ENCODE peak calls at places on chromosomes 1 and 21, in nine cellular contexts. One of them, this sample, is unnamed.

GRCh38 chr1:1374861-1375662 is at the start of gene AURKAIP1:
- DNase-seq in activated CD4-positive, alpha-beta memory T cell treated with anti-CD3 and anti-CD28 coated beads, Interleukin-2, amount 10 ng/mL, durations not matched to agents 7 days and 5 days: peak; percentile 98
- DNase-seq in HS-5: peak; percentile 98
- DNase-seq in ovary: peak; percentile 99
- DNase-seq in HL-60: peak; percentile 99
- DNase-seq in stimulated activated naive CD8-positive, alpha-beta T cell treated with anti-CD3 and anti-CD28 coated beads, Interleukin-15, amount 100 ng/mL, for 72 hours: peak; percentile 99
- DNase-seq in DMS153: peak; percentile 100
- DNase-seq in stimulated activated CD4-positive, alpha-beta T cell treated with anti-CD3 and anti-CD28 coated beads, Interleukin-15, amount 100 ng/mL, for 48 hours: peak; percentile 97
- DNase-seq in activated CD8-positive, alpha-beta memory T cell treated with anti-CD3 and anti-CD28 coated beads for 1 hour: peak; percentile 85
- DNase-seq in this sample: peak; percentile 97

GRCh38 chr1:185720633-185721272 is 13.4 kb upstream of the HMCN1 start:
- DNase-seq in activated CD8-positive, alpha-beta memory T cell treated with anti-CD3 and anti-CD28 coated beads for 1 hour: no peak
- DNase-seq in HS-5: no peak
- DNase-seq in stimulated activated CD4-positive, alpha-beta T cell treated with anti-CD3 and anti-CD28 coated beads, Interleukin-15, amount 100 ng/mL, for 48 hours: no peak
- DNase-seq in activated CD4-positive, alpha-beta memory T cell treated with anti-CD3 and anti-CD28 coated beads, Interleukin-2, amount 10 ng/mL, durations not matched to agents 7 days and 5 days: no peak
- DNase-seq in DMS153: no peak
- DNase-seq in ovary: no peak
- DNase-seq in stimulated activated naive CD8-positive, alpha-beta T cell treated with anti-CD3 and anti-CD28 coated beads, Interleukin-15, amount 100 ng/mL, for 72 hours: no peak
- DNase-seq in HL-60: no peak
- DNase-seq in this sample: peak; percentile 33

GRCh38 chr1:25526753-25527152 is 16.7 kb upstream of the LDLRAP1 start:
- DNase-seq in HL-60: no peak
- DNase-seq in stimulated activated naive CD8-positive, alpha-beta T cell treated with anti-CD3 and anti-CD28 coated beads, Interleukin-15, amount 100 ng/mL, for 72 hours: no peak
- DNase-seq in DMS153: no peak
- DNase-seq in activated CD4-positive, alpha-beta memory T cell treated with anti-CD3 and anti-CD28 coated beads, Interleukin-2, amount 10 ng/mL, durations not matched to agents 7 days and 5 days: no peak
- DNase-seq in ovary: no peak
- DNase-seq in HS-5: no peak
- DNase-seq in activated CD8-positive, alpha-beta memory T cell treated with anti-CD3 and anti-CD28 coated beads for 1 hour: no peak
- DNase-seq in stimulated activated CD4-positive, alpha-beta T cell treated with anti-CD3 and anti-CD28 coated beads, Interleukin-15, amount 100 ng/mL, for 48 hours: no peak
- DNase-seq in this sample: no peak

GRCh38 chr1:64936958-64937357 is 29.4 kb downstream of the JAK1 start:
- DNase-seq in stimulated activated naive CD8-positive, alpha-beta T cell treated with anti-CD3 and anti-CD28 coated beads, Interleukin-15, amount 100 ng/mL, for 72 hours: no peak
- DNase-seq in activated CD4-positive, alpha-beta memory T cell treated with anti-CD3 and anti-CD28 coated beads, Interleukin-2, amount 10 ng/mL, durations not matched to agents 7 days and 5 days: no peak
- DNase-seq in HL-60: no peak
- DNase-seq in activated CD8-positive, alpha-beta memory T cell treated with anti-CD3 and anti-CD28 coated beads for 1 hour: no peak
- DNase-seq in DMS153: no peak
- DNase-seq in HS-5: no peak
- DNase-seq in ovary: no peak
- DNase-seq in stimulated activated CD4-positive, alpha-beta T cell treated with anti-CD3 and anti-CD28 coated beads, Interleukin-15, amount 100 ng/mL, for 48 hours: no peak
- DNase-seq in this sample: no peak

GRCh38 chr1:206575165-206575893 is 36.9 kb downstream of the EIF2D start:
- DNase-seq in HL-60: peak; percentile 75
- DNase-seq in activated CD8-positive, alpha-beta memory T cell treated with anti-CD3 and anti-CD28 coated beads for 1 hour: no peak
- DNase-seq in DMS153: no peak
- DNase-seq in stimulated activated naive CD8-positive, alpha-beta T cell treated with anti-CD3 and anti-CD28 coated beads, Interleukin-15, amount 100 ng/mL, for 72 hours: peak; percentile 62
- DNase-seq in HS-5: no peak
- DNase-seq in stimulated activated CD4-positive, alpha-beta T cell treated with anti-CD3 and anti-CD28 coated beads, Interleukin-15, amount 100 ng/mL, for 48 hours: no peak
- DNase-seq in activated CD4-positive, alpha-beta memory T cell treated with anti-CD3 and anti-CD28 coated beads, Interleukin-2, amount 10 ng/mL, durations not matched to agents 7 days and 5 days: peak; percentile 72
- DNase-seq in ovary: no peak
- DNase-seq in this sample: peak; percentile 97

GRCh38 chr21:31176725-31177124 is 138.4 kb upstream of the KRTAP19-8 start:
- DNase-seq in HS-5: no peak
- DNase-seq in activated CD4-positive, alpha-beta memory T cell treated with anti-CD3 and anti-CD28 coated beads, Interleukin-2, amount 10 ng/mL, durations not matched to agents 7 days and 5 days: no peak
- DNase-seq in stimulated activated CD4-positive, alpha-beta T cell treated with anti-CD3 and anti-CD28 coated beads, Interleukin-15, amount 100 ng/mL, for 48 hours: no peak
- DNase-seq in DMS153: no peak
- DNase-seq in stimulated activated naive CD8-positive, alpha-beta T cell treated with anti-CD3 and anti-CD28 coated beads, Interleukin-15, amount 100 ng/mL, for 72 hours: no peak
- DNase-seq in activated CD8-positive, alpha-beta memory T cell treated with anti-CD3 and anti-CD28 coated beads for 1 hour: no peak
- DNase-seq in HL-60: no peak
- DNase-seq in ovary: no peak
- DNase-seq in this sample: no peak

GRCh38 chr1:6545276-6545934 is 8.9 kb downstream of the NOL9 start:
- DNase-seq in activated CD8-positive, alpha-beta memory T cell treated with anti-CD3 and anti-CD28 coated beads for 1 hour: no peak
- DNase-seq in stimulated activated CD4-positive, alpha-beta T cell treated with anti-CD3 and anti-CD28 coated beads, Interleukin-15, amount 100 ng/mL, for 48 hours: no peak
- DNase-seq in activated CD4-positive, alpha-beta memory T cell treated with anti-CD3 and anti-CD28 coated beads, Interleukin-2, amount 10 ng/mL, durations not matched to agents 7 days and 5 days: peak; percentile 49
- DNase-seq in ovary: no peak
- DNase-seq in DMS153: no peak
- DNase-seq in HL-60: no peak
- DNase-seq in HS-5: no peak
- DNase-seq in stimulated activated naive CD8-positive, alpha-beta T cell treated with anti-CD3 and anti-CD28 coated beads, Interleukin-15, amount 100 ng/mL, for 72 hours: no peak
- DNase-seq in this sample: no peak

GRCh38 chr1:205258313-205259176 is 30.8 kb downstream of the TMCC2 start:
- DNase-seq in activated CD8-positive, alpha-beta memory T cell treated with anti-CD3 and anti-CD28 coated beads for 1 hour: no peak
- DNase-seq in ovary: no peak
- DNase-seq in activated CD4-positive, alpha-beta memory T cell treated with anti-CD3 and anti-CD28 coated beads, Interleukin-2, amount 10 ng/mL, durations not matched to agents 7 days and 5 days: no peak
- DNase-seq in stimulated activated CD4-positive, alpha-beta T cell treated with anti-CD3 and anti-CD28 coated beads, Interleukin-15, amount 100 ng/mL, for 48 hours: no peak
- DNase-seq in stimulated activated naive CD8-positive, alpha-beta T cell treated with anti-CD3 and anti-CD28 coated beads, Interleukin-15, amount 100 ng/mL, for 72 hours: no peak
- DNase-seq in DMS153: no peak
- DNase-seq in HS-5: no peak
- DNase-seq in HL-60: no peak
- DNase-seq in this sample: no peak

GRCh38 chr1:206654826-206655225 is 19.5 kb downstream of the DYRK3 start:
- DNase-seq in HS-5: no peak
- DNase-seq in DMS153: no peak
- DNase-seq in activated CD8-positive, alpha-beta memory T cell treated with anti-CD3 and anti-CD28 coated beads for 1 hour: no peak
- DNase-seq in ovary: no peak
- DNase-seq in HL-60: no peak
- DNase-seq in activated CD4-positive, alpha-beta memory T cell treated with anti-CD3 and anti-CD28 coated beads, Interleukin-2, amount 10 ng/mL, durations not matched to agents 7 days and 5 days: no peak
- DNase-seq in stimulated activated CD4-positive, alpha-beta T cell treated with anti-CD3 and anti-CD28 coated beads, Interleukin-15, amount 100 ng/mL, for 48 hours: no peak
- DNase-seq in stimulated activated naive CD8-positive, alpha-beta T cell treated with anti-CD3 and anti-CD28 coated beads, Interleukin-15, amount 100 ng/mL, for 72 hours: no peak
- DNase-seq in this sample: no peak

GRCh38 chr1:150268342-150268705 is 492 bp downstream of the APH1A start:
- DNase-seq in HL-60: no peak
- DNase-seq in ovary: peak; percentile 44
- DNase-seq in activated CD4-positive, alpha-beta memory T cell treated with anti-CD3 and anti-CD28 coated beads, Interleukin-2, amount 10 ng/mL, durations not matched to agents 7 days and 5 days: peak; percentile 55
- DNase-seq in stimulated activated CD4-positive, alpha-beta T cell treated with anti-CD3 and anti-CD28 coated beads, Interleukin-15, amount 100 ng/mL, for 48 hours: no peak
- DNase-seq in HS-5: no peak
- DNase-seq in stimulated activated naive CD8-positive, alpha-beta T cell treated with anti-CD3 and anti-CD28 coated beads, Interleukin-15, amount 100 ng/mL, for 72 hours: peak; percentile 48
- DNase-seq in activated CD8-positive, alpha-beta memory T cell treated with anti-CD3 and anti-CD28 coated beads for 1 hour: peak; percentile 16
- DNase-seq in DMS153: no peak
- DNase-seq in this sample: no peak

GRCh38 chr21:28959367-28960099 is 33.1 kb downstream of the LTN1 start:
- DNase-seq in ovary: no peak
- DNase-seq in stimulated activated naive CD8-positive, alpha-beta T cell treated with anti-CD3 and anti-CD28 coated beads, Interleukin-15, amount 100 ng/mL, for 72 hours: no peak
- DNase-seq in HS-5: peak; percentile 60
- DNase-seq in DMS153: no peak
- DNase-seq in stimulated activated CD4-positive, alpha-beta T cell treated with anti-CD3 and anti-CD28 coated beads, Interleukin-15, amount 100 ng/mL, for 48 hours: no peak
- DNase-seq in activated CD4-positive, alpha-beta memory T cell treated with anti-CD3 and anti-CD28 coated beads, Interleukin-2, amount 10 ng/mL, durations not matched to agents 7 days and 5 days: no peak
- DNase-seq in HL-60: no peak
- DNase-seq in activated CD8-positive, alpha-beta memory T cell treated with anti-CD3 and anti-CD28 coated beads for 1 hour: no peak
- DNase-seq in this sample: no peak

GRCh38 chr21:25453524-25453923 is 153.8 kb downstream of the MRPL39 start:
- DNase-seq in HS-5: peak; percentile 20
- DNase-seq in HL-60: no peak
- DNase-seq in stimulated activated CD4-positive, alpha-beta T cell treated with anti-CD3 and anti-CD28 coated beads, Interleukin-15, amount 100 ng/mL, for 48 hours: no peak
- DNase-seq in activated CD4-positive, alpha-beta memory T cell treated with anti-CD3 and anti-CD28 coated beads, Interleukin-2, amount 10 ng/mL, durations not matched to agents 7 days and 5 days: no peak
- DNase-seq in activated CD8-positive, alpha-beta memory T cell treated with anti-CD3 and anti-CD28 coated beads for 1 hour: no peak
- DNase-seq in DMS153: no peak
- DNase-seq in ovary: no peak
- DNase-seq in stimulated activated naive CD8-positive, alpha-beta T cell treated with anti-CD3 and anti-CD28 coated beads, Interleukin-15, amount 100 ng/mL, for 72 hours: no peak
- DNase-seq in this sample: no peak

GRCh38 chr1:179742717-179743678 is at the start of gene FAM163A:
- DNase-seq in activated CD8-positive, alpha-beta memory T cell treated with anti-CD3 and anti-CD28 coated beads for 1 hour: no peak
- DNase-seq in HS-5: no peak
- DNase-seq in DMS153: no peak
- DNase-seq in HL-60: peak; percentile 8
- DNase-seq in activated CD4-positive, alpha-beta memory T cell treated with anti-CD3 and anti-CD28 coated beads, Interleukin-2, amount 10 ng/mL, durations not matched to agents 7 days and 5 days: no peak
- DNase-seq in ovary: no peak
- DNase-seq in stimulated activated naive CD8-positive, alpha-beta T cell treated with anti-CD3 and anti-CD28 coated beads, Interleukin-15, amount 100 ng/mL, for 72 hours: no peak
- DNase-seq in stimulated activated CD4-positive, alpha-beta T cell treated with anti-CD3 and anti-CD28 coated beads, Interleukin-15, amount 100 ng/mL, for 48 hours: no peak
- DNase-seq in this sample: no peak

GRCh38 chr1:206590025-206590834 is 22.0 kb downstream of the EIF2D start:
- DNase-seq in activated CD8-positive, alpha-beta memory T cell treated with anti-CD3 and anti-CD28 coated beads for 1 hour: no peak
- DNase-seq in stimulated activated CD4-positive, alpha-beta T cell treated with anti-CD3 and anti-CD28 coated beads, Interleukin-15, amount 100 ng/mL, for 48 hours: peak; percentile 64
- DNase-seq in HL-60: no peak
- DNase-seq in activated CD4-positive, alpha-beta memory T cell treated with anti-CD3 and anti-CD28 coated beads, Interleukin-2, amount 10 ng/mL, durations not matched to agents 7 days and 5 days: peak; percentile 80
- DNase-seq in HS-5: no peak
- DNase-seq in stimulated activated naive CD8-positive, alpha-beta T cell treated with anti-CD3 and anti-CD28 coated beads, Interleukin-15, amount 100 ng/mL, for 72 hours: peak; percentile 88
- DNase-seq in ovary: no peak
- DNase-seq in DMS153: no peak
- DNase-seq in this sample: no peak

GRCh38 chr1:24562625-24563024 is 6.7 kb downstream of the NCMAP start:
- DNase-seq in activated CD4-positive, alpha-beta memory T cell treated with anti-CD3 and anti-CD28 coated beads, Interleukin-2, amount 10 ng/mL, durations not matched to agents 7 days and 5 days: no peak
- DNase-seq in DMS153: no peak
- DNase-seq in stimulated activated naive CD8-positive, alpha-beta T cell treated with anti-CD3 and anti-CD28 coated beads, Interleukin-15, amount 100 ng/mL, for 72 hours: no peak
- DNase-seq in ovary: no peak
- DNase-seq in HL-60: no peak
- DNase-seq in HS-5: no peak
- DNase-seq in stimulated activated CD4-positive, alpha-beta T cell treated with anti-CD3 and anti-CD28 coated beads, Interleukin-15, amount 100 ng/mL, for 48 hours: no peak
- DNase-seq in activated CD8-positive, alpha-beta memory T cell treated with anti-CD3 and anti-CD28 coated beads for 1 hour: no peak
- DNase-seq in this sample: no peak

GRCh38 chr1:12078938-12079861 is 16.1 kb downstream of the TNFRSF8 start:
- DNase-seq in HS-5: no peak
- DNase-seq in stimulated activated naive CD8-positive, alpha-beta T cell treated with anti-CD3 and anti-CD28 coated beads, Interleukin-15, amount 100 ng/mL, for 72 hours: peak; percentile 60
- DNase-seq in HL-60: no peak
- DNase-seq in activated CD4-positive, alpha-beta memory T cell treated with anti-CD3 and anti-CD28 coated beads, Interleukin-2, amount 10 ng/mL, durations not matched to agents 7 days and 5 days: peak; percentile 66
- DNase-seq in stimulated activated CD4-positive, alpha-beta T cell treated with anti-CD3 and anti-CD28 coated beads, Interleukin-15, amount 100 ng/mL, for 48 hours: no peak
- DNase-seq in activated CD8-positive, alpha-beta memory T cell treated with anti-CD3 and anti-CD28 coated beads for 1 hour: peak; percentile 14
- DNase-seq in DMS153: peak; percentile 2
- DNase-seq in ovary: peak; percentile 62
- DNase-seq in this sample: peak; percentile 23

GRCh38 chr1:83545450-83545849 is 453.5 kb downstream of the TTLL7 start:
- DNase-seq in DMS153: no peak
- DNase-seq in activated CD4-positive, alpha-beta memory T cell treated with anti-CD3 and anti-CD28 coated beads, Interleukin-2, amount 10 ng/mL, durations not matched to agents 7 days and 5 days: no peak
- DNase-seq in ovary: no peak
- DNase-seq in stimulated activated CD4-positive, alpha-beta T cell treated with anti-CD3 and anti-CD28 coated beads, Interleukin-15, amount 100 ng/mL, for 48 hours: no peak
- DNase-seq in HS-5: no peak
- DNase-seq in stimulated activated naive CD8-positive, alpha-beta T cell treated with anti-CD3 and anti-CD28 coated beads, Interleukin-15, amount 100 ng/mL, for 72 hours: no peak
- DNase-seq in activated CD8-positive, alpha-beta memory T cell treated with anti-CD3 and anti-CD28 coated beads for 1 hour: no peak
- DNase-seq in HL-60: no peak
- DNase-seq in this sample: no peak

GRCh38 chr1:70459502-70460225 is 48.6 kb downstream of the CTH start:
- DNase-seq in HS-5: no peak
- DNase-seq in DMS153: no peak
- DNase-seq in stimulated activated naive CD8-positive, alpha-beta T cell treated with anti-CD3 and anti-CD28 coated beads, Interleukin-15, amount 100 ng/mL, for 72 hours: no peak
- DNase-seq in HL-60: no peak
- DNase-seq in ovary: no peak
- DNase-seq in activated CD8-positive, alpha-beta memory T cell treated with anti-CD3 and anti-CD28 coated beads for 1 hour: no peak
- DNase-seq in activated CD4-positive, alpha-beta memory T cell treated with anti-CD3 and anti-CD28 coated beads, Interleukin-2, amount 10 ng/mL, durations not matched to agents 7 days and 5 days: no peak
- DNase-seq in stimulated activated CD4-positive, alpha-beta T cell treated with anti-CD3 and anti-CD28 coated beads, Interleukin-15, amount 100 ng/mL, for 48 hours: no peak
- DNase-seq in this sample: no peak

GRCh38 chr21:29174607-29175013 is 44.2 kb downstream of the MAP3K7CL start:
- DNase-seq in stimulated activated naive CD8-positive, alpha-beta T cell treated with anti-CD3 and anti-CD28 coated beads, Interleukin-15, amount 100 ng/mL, for 72 hours: no peak
- DNase-seq in HS-5: no peak
- DNase-seq in ovary: no peak
- DNase-seq in activated CD4-positive, alpha-beta memory T cell treated with anti-CD3 and anti-CD28 coated beads, Interleukin-2, amount 10 ng/mL, durations not matched to agents 7 days and 5 days: no peak
- DNase-seq in HL-60: no peak
- DNase-seq in stimulated activated CD4-positive, alpha-beta T cell treated with anti-CD3 and anti-CD28 coated beads, Interleukin-15, amount 100 ng/mL, for 48 hours: no peak
- DNase-seq in DMS153: no peak
- DNase-seq in activated CD8-positive, alpha-beta memory T cell treated with anti-CD3 and anti-CD28 coated beads for 1 hour: no peak
- DNase-seq in this sample: no peak

GRCh38 chr1:46278807-46279206 is 24.6 kb downstream of the LRRC41 start:
- DNase-seq in HS-5: no peak
- DNase-seq in activated CD8-positive, alpha-beta memory T cell treated with anti-CD3 and anti-CD28 coated beads for 1 hour: no peak
- DNase-seq in stimulated activated CD4-positive, alpha-beta T cell treated with anti-CD3 and anti-CD28 coated beads, Interleukin-15, amount 100 ng/mL, for 48 hours: no peak
- DNase-seq in DMS153: no peak
- DNase-seq in activated CD4-positive, alpha-beta memory T cell treated with anti-CD3 and anti-CD28 coated beads, Interleukin-2, amount 10 ng/mL, durations not matched to agents 7 days and 5 days: no peak
- DNase-seq in ovary: peak; percentile 18
- DNase-seq in stimulated activated naive CD8-positive, alpha-beta T cell treated with anti-CD3 and anti-CD28 coated beads, Interleukin-15, amount 100 ng/mL, for 72 hours: no peak
- DNase-seq in HL-60: no peak
- DNase-seq in this sample: no peak

GRCh38 chr1:37152491-37152890 is 118.2 kb upstream of the GRIK3 start:
- DNase-seq in stimulated activated CD4-positive, alpha-beta T cell treated with anti-CD3 and anti-CD28 coated beads, Interleukin-15, amount 100 ng/mL, for 48 hours: no peak
- DNase-seq in DMS153: no peak
- DNase-seq in activated CD8-positive, alpha-beta memory T cell treated with anti-CD3 and anti-CD28 coated beads for 1 hour: no peak
- DNase-seq in ovary: no peak
- DNase-seq in HL-60: no peak
- DNase-seq in stimulated activated naive CD8-positive, alpha-beta T cell treated with anti-CD3 and anti-CD28 coated beads, Interleukin-15, amount 100 ng/mL, for 72 hours: no peak
- DNase-seq in activated CD4-positive, alpha-beta memory T cell treated with anti-CD3 and anti-CD28 coated beads, Interleukin-2, amount 10 ng/mL, durations not matched to agents 7 days and 5 days: peak; percentile 9
- DNase-seq in HS-5: no peak
- DNase-seq in this sample: no peak

GRCh38 chr1:82446955-82447354 is 646.2 kb downstream of the ADGRL2 start:
- DNase-seq in activated CD8-positive, alpha-beta memory T cell treated with anti-CD3 and anti-CD28 coated beads for 1 hour: no peak
- DNase-seq in DMS153: no peak
- DNase-seq in HS-5: no peak
- DNase-seq in activated CD4-positive, alpha-beta memory T cell treated with anti-CD3 and anti-CD28 coated beads, Interleukin-2, amount 10 ng/mL, durations not matched to agents 7 days and 5 days: no peak
- DNase-seq in HL-60: no peak
- DNase-seq in stimulated activated CD4-positive, alpha-beta T cell treated with anti-CD3 and anti-CD28 coated beads, Interleukin-15, amount 100 ng/mL, for 48 hours: no peak
- DNase-seq in stimulated activated naive CD8-positive, alpha-beta T cell treated with anti-CD3 and anti-CD28 coated beads, Interleukin-15, amount 100 ng/mL, for 72 hours: no peak
- DNase-seq in ovary: no peak
- DNase-seq in this sample: no peak

GRCh38 chr1:215119719-215120118 is 37.2 kb downstream of the KCNK2 start:
- DNase-seq in stimulated activated CD4-positive, alpha-beta T cell treated with anti-CD3 and anti-CD28 coated beads, Interleukin-15, amount 100 ng/mL, for 48 hours: no peak
- DNase-seq in HS-5: no peak
- DNase-seq in ovary: no peak
- DNase-seq in activated CD4-positive, alpha-beta memory T cell treated with anti-CD3 and anti-CD28 coated beads, Interleukin-2, amount 10 ng/mL, durations not matched to agents 7 days and 5 days: no peak
- DNase-seq in activated CD8-positive, alpha-beta memory T cell treated with anti-CD3 and anti-CD28 coated beads for 1 hour: no peak
- DNase-seq in stimulated activated naive CD8-positive, alpha-beta T cell treated with anti-CD3 and anti-CD28 coated beads, Interleukin-15, amount 100 ng/mL, for 72 hours: no peak
- DNase-seq in HL-60: no peak
- DNase-seq in DMS153: no peak
- DNase-seq in this sample: no peak

GRCh38 chr1:26021647-26022403 is at the start of gene EXTL1:
- DNase-seq in stimulated activated CD4-positive, alpha-beta T cell treated with anti-CD3 and anti-CD28 coated beads, Interleukin-15, amount 100 ng/mL, for 48 hours: no peak
- DNase-seq in DMS153: no peak
- DNase-seq in activated CD4-positive, alpha-beta memory T cell treated with anti-CD3 and anti-CD28 coated beads, Interleukin-2, amount 10 ng/mL, durations not matched to agents 7 days and 5 days: no peak
- DNase-seq in ovary: peak; percentile 64
- DNase-seq in HS-5: no peak
- DNase-seq in stimulated activated naive CD8-positive, alpha-beta T cell treated with anti-CD3 and anti-CD28 coated beads, Interleukin-15, amount 100 ng/mL, for 72 hours: no peak
- DNase-seq in activated CD8-positive, alpha-beta memory T cell treated with anti-CD3 and anti-CD28 coated beads for 1 hour: no peak
- DNase-seq in HL-60: no peak
- DNase-seq in this sample: no peak

GRCh38 chr1:145979746-145980435 is 15.4 kb downstream of the POLR3GL start:
- DNase-seq in stimulated activated naive CD8-positive, alpha-beta T cell treated with anti-CD3 and anti-CD28 coated beads, Interleukin-15, amount 100 ng/mL, for 72 hours: peak; percentile 47
- DNase-seq in ovary: no peak
- DNase-seq in HS-5: no peak
- DNase-seq in activated CD4-positive, alpha-beta memory T cell treated with anti-CD3 and anti-CD28 coated beads, Interleukin-2, amount 10 ng/mL, durations not matched to agents 7 days and 5 days: no peak
- DNase-seq in DMS153: no peak
- DNase-seq in activated CD8-positive, alpha-beta memory T cell treated with anti-CD3 and anti-CD28 coated beads for 1 hour: no peak
- DNase-seq in HL-60: no peak
- DNase-seq in stimulated activated CD4-positive, alpha-beta T cell treated with anti-CD3 and anti-CD28 coated beads, Interleukin-15, amount 100 ng/mL, for 48 hours: no peak
- DNase-seq in this sample: peak; percentile 12

GRCh38 chr1:226877669-226878068 is 7.3 kb downstream of the PSEN2 start:
- DNase-seq in DMS153: no peak
- DNase-seq in activated CD4-positive, alpha-beta memory T cell treated with anti-CD3 and anti-CD28 coated beads, Interleukin-2, amount 10 ng/mL, durations not matched to agents 7 days and 5 days: no peak
- DNase-seq in stimulated activated naive CD8-positive, alpha-beta T cell treated with anti-CD3 and anti-CD28 coated beads, Interleukin-15, amount 100 ng/mL, for 72 hours: no peak
- DNase-seq in stimulated activated CD4-positive, alpha-beta T cell treated with anti-CD3 and anti-CD28 coated beads, Interleukin-15, amount 100 ng/mL, for 48 hours: no peak
- DNase-seq in ovary: no peak
- DNase-seq in activated CD8-positive, alpha-beta memory T cell treated with anti-CD3 and anti-CD28 coated beads for 1 hour: no peak
- DNase-seq in HS-5: no peak
- DNase-seq in HL-60: no peak
- DNase-seq in this sample: no peak

GRCh38 chr1:220123889-220124288 is 30.0 kb downstream of the IARS2 start:
- DNase-seq in HL-60: no peak
- DNase-seq in DMS153: no peak
- DNase-seq in stimulated activated CD4-positive, alpha-beta T cell treated with anti-CD3 and anti-CD28 coated beads, Interleukin-15, amount 100 ng/mL, for 48 hours: no peak
- DNase-seq in HS-5: no peak
- DNase-seq in stimulated activated naive CD8-positive, alpha-beta T cell treated with anti-CD3 and anti-CD28 coated beads, Interleukin-15, amount 100 ng/mL, for 72 hours: no peak
- DNase-seq in ovary: no peak
- DNase-seq in activated CD4-positive, alpha-beta memory T cell treated with anti-CD3 and anti-CD28 coated beads, Interleukin-2, amount 10 ng/mL, durations not matched to agents 7 days and 5 days: no peak
- DNase-seq in activated CD8-positive, alpha-beta memory T cell treated with anti-CD3 and anti-CD28 coated beads for 1 hour: no peak
- DNase-seq in this sample: no peak

This sample was measured in AML-193.